ENCODE peak calls at places on chromosomes 1 and 21, in nine cellular contexts. W is cardiac muscle cell, R is breast epithelium, C is heart right ventricle, H is fibroblast of lung, Y is WERI-Rb-1, L is heart left ventricle, E is tibial nerve, B is adrenal gland. K is an unnamed sample. For H3K36me3, the result is how much of the 10 kb centered on the place peaks cover.

GRCh38 chr1:226736001-226736907 is 2.8 kb downstream of the ITPKB start:
- DNase-seq in C (peak), L (peak), Y (no peak), B (no peak), E (no peak), H (no peak), R (no peak), W (no peak), K (no peak)

GRCh38 chr1:162187676-162188075 is 118.2 kb downstream of the NOS1AP start:
- DNase-seq in B (peak), H (peak), Y (no peak), R (no peak), W (no peak), L (no peak), E (peak), C (no peak), K (no peak)

GRCh38 chr1:42420911-42421585 is 34.8 kb downstream of the ZMYND12 start:
- DNase-seq in H (peak), R (no peak), B (peak), E (no peak), Y (peak), L (peak), C (peak), W (peak), K (no peak)

GRCh38 chr1:27521336-27522147 is 31.6 kb upstream of the WASF2 start:
- DNase-seq in H (no peak), B (peak), C (no peak), E (no peak), W (no peak), R (no peak), Y (no peak), L (peak), K (no peak)

GRCh38 chr1:211420389-211420788 is 71.6 kb downstream of the RD3 start:
- DNase-seq in L (no peak), H (peak), B (no peak), C (no peak), E (no peak), Y (no peak), R (no peak), W (no peak), K (no peak)

GRCh38 chr21:26572668-26573381 is at the start of gene CYYR1:
- DNase-seq in H (peak), R (no peak), Y (no peak), W (peak), B (peak), E (no peak), L (peak), C (peak), K (no peak)

GRCh38 chr1:230643887-230644286 is 1.6 kb downstream of the COG2 start:
- DNase-seq in C (no peak), R (no peak), Y (no peak), E (no peak), W (no peak), L (no peak), H (no peak), B (no peak), K (no peak)

GRCh38 chr1:114395863-114396262 is 115.1 kb downstream of the TRIM33 start:
- DNase-seq in R (no peak), C (no peak), B (no peak), W (no peak), Y (no peak), H (no peak), L (no peak), E (no peak), K (no peak)

GRCh38 chr1:152505083-152505482 is 5.5 kb upstream of the LCE5A start:
- DNase-seq in B (no peak), E (no peak), Y (no peak), L (no peak), H (no peak), C (no peak), R (no peak), W (no peak), K (no peak)

GRCh38 chr21:31630062-31630711 is 29.3 kb upstream of the SOD1 start:
- DNase-seq in B (peak), L (no peak), Y (peak), R (peak), C (no peak), W (no peak), E (peak), H (peak), K (no peak)

GRCh38 chr1:71285529-71285928 is 204.7 kb upstream of the ZRANB2 start:
- DNase-seq in H (no peak), W (no peak), B (no peak), C (no peak), L (no peak), R (no peak), Y (no peak), E (no peak), K (no peak)

GRCh38 chr1:30248774-30249173 is 474.6 kb downstream of the MATN1 start:
- DNase-seq in B (no peak), H (no peak), Y (no peak), C (no peak), E (no peak), L (no peak), W (no peak), R (no peak), K (no peak)

DNA sequence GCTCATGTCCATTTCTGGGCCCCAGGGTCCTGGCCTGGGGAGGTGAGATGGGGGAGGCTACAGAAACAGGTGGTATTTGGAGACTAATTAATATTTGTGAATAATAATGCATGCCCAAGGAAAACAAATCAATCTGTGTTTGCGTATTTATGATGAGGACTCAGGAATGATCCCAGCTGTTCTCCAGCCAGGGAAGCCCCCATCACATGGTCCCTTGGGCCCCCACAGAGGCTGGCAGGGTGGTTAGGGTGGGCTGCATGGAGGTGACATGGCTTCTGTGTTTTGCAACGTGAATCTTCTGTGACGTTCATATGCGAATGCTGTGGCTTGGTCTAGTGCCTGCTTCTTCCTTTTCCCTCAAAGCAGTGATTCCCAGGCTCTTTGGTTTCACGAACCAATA is 10.5 kb downstream of the PTPRF start:
- DNase-seq in E (no peak), R (no peak), W (no peak), B (no peak), L (no peak), C (no peak), Y (no peak), H (no peak), K (no peak)
- H3K4me3 ChIP-seq in E (no peak), R (no peak), W (no peak), B (no peak), L (no peak), C (no peak), Y (no peak), H (no peak), K (no peak)

DNA sequence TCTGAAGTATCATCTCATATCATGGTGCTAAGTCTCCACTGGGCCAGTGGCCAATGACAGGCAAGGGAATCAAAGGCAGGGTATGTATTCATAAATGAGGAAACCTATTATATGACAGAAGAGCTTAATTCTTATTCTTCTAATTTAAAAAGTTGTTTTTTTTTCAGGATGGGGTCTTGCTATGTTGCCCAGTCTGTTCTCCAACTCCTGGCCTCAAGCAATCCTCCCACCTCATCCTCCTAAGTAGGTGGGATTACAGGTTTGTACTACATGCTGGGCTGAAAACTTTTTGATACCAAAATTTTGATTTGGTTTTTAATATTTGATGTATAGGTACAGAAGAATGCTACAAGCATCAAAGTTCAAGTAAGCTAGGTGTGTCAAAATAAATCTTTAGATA is 35.0 kb downstream of the ATP8B2 start:
- DNase-seq in C (no peak), B (no peak), E (no peak), W (no peak), R (no peak), H (no peak), Y (no peak), L (no peak), K (no peak)
- TF ChIP-seq CTCF in C (no peak), B (no peak), E (no peak), W (no peak), R (no peak), H (no peak), Y (no peak), L (no peak), K (no peak)

GRCh38 chr1:156939786-156940334 is 19.4 kb downstream of the LRRC71 start:
- DNase-seq in C (no peak), H (no peak), R (no peak), B (no peak), L (no peak), E (no peak), Y (no peak), W (no peak), K (no peak)

GRCh38 chr1:156942176-156942575 is 21.7 kb downstream of the LRRC71 start:
- DNase-seq in C (no peak), W (no peak), L (no peak), E (no peak), R (no peak), Y (no peak), H (no peak), B (no peak), K (no peak)

GRCh38 chr1:156942576-156942975 is 22.1 kb downstream of the LRRC71 start:
- DNase-seq in B (no peak), L (no peak), C (no peak), W (no peak), R (no peak), H (no peak), Y (no peak), E (no peak), K (no peak)

GRCh38 chr1:156943756-156944155 is 23.3 kb downstream of the LRRC71 start:
- DNase-seq in C (no peak), L (no peak), B (no peak), H (no peak), Y (no peak), W (no peak), E (no peak), R (no peak), K (no peak)

DNA sequence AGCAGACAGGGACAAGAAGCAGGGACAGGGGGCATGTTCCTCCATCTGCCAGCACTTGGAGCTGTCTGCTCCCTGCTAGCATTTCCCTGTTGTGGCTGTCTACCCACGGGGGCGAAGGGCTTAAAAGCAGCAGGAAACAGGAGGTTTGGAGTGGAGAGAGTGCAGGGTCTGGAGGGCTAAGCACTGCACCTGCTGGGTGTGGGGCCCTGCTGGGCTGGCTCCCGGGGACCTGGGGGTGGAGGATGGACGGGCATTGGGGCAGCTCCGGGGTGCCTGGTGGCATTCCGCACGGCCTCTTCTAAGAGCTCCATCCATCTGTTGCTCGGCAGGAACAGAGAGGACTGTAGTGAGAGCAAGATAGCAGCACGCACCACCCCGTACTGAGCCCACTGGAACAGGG is 21.2 kb downstream of the LRRC71 start:
- DNase-seq in C (no peak), E (no peak), R (no peak), B (no peak), H (no peak), W (no peak), Y (no peak), L (no peak), K (no peak)
- H3K36me3 ChIP-seq in C (half or more), E (half or more), R (under half), B (half or more), H (under half), W (under half), Y (half or more), L (half or more), K (half or more)

GRCh38 chr1:197663178-197663953 is 111.9 kb downstream of the DENND1B start:
- DNase-seq in B (no peak), E (no peak), R (no peak), L (no peak), Y (no peak), C (no peak), W (no peak), H (peak), K (no peak)

GRCh38 chr1:197660389-197660788 is 114.9 kb downstream of the DENND1B start:
- DNase-seq in C (no peak), L (no peak), R (no peak), B (no peak), Y (no peak), H (no peak), W (no peak), E (no peak), K (no peak)

GRCh38 chr1:197664391-197664790 is 110.9 kb downstream of the DENND1B start:
- DNase-seq in E (no peak), B (no peak), W (no peak), R (no peak), H (no peak), L (no peak), Y (no peak), C (no peak), K (no peak)

DNA sequence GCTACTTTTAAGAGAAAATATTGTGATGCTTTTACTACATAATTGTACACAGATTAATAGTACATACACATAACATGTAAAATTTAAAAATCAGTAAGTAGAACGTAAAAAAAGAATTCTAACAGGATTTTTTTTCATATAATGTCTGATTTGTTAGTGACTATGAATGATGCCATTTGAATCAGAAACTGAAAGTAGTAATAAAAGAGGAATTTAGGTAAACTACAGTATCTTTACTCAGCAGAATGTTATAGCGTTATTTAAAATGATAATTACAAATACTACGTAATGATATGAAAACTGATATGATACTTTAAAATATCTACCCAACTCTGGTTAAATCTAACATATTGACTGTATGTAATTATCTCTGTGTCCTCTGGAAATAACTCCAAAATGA is 116.1 kb downstream of the DENND1B start:
- DNase-seq in B (no peak), R (no peak), E (no peak), L (no peak), Y (no peak), C (no peak), H (no peak), W (no peak), K (no peak)
- H3K4me3 ChIP-seq in B (no peak), R (no peak), E (no peak), L (no peak), Y (no peak), C (no peak), H (no peak), W (no peak), K (no peak)

GRCh38 chr1:40562185-40562584 is 30.7 kb downstream of the ZNF684 start:
- DNase-seq in R (no peak), E (no peak), W (no peak), L (no peak), C (no peak), H (no peak), B (no peak), Y (no peak), K (no peak)

GRCh38 chr1:40567819-40568218 is 36.4 kb downstream of the ZNF684 start:
- DNase-seq in R (no peak), W (no peak), E (no peak), Y (no peak), B (no peak), C (no peak), H (no peak), L (no peak), K (no peak)

GRCh38 chr1:40564913-40565312 is 33.5 kb downstream of the ZNF684 start:
- DNase-seq in R (no peak), Y (no peak), H (no peak), E (no peak), W (no peak), C (no peak), L (no peak), B (no peak), K (no peak)

GRCh38 chr1:40564506-40564905 is 33.1 kb downstream of the ZNF684 start:
- DNase-seq in W (no peak), Y (no peak), L (no peak), H (no peak), E (no peak), R (no peak), C (no peak), B (no peak), K (no peak)

GRCh38 chr1:40563266-40563665 is 31.8 kb downstream of the ZNF684 start:
- DNase-seq in B (no peak), Y (no peak), L (no peak), C (no peak), E (no peak), H (no peak), R (no peak), W (no peak), K (no peak)
- TF ChIP-seq CTCF in B (no peak), Y (no peak), L (no peak), C (no peak), E (no peak), H (no peak), R (no peak), W (no peak), K (no peak)

DNA sequence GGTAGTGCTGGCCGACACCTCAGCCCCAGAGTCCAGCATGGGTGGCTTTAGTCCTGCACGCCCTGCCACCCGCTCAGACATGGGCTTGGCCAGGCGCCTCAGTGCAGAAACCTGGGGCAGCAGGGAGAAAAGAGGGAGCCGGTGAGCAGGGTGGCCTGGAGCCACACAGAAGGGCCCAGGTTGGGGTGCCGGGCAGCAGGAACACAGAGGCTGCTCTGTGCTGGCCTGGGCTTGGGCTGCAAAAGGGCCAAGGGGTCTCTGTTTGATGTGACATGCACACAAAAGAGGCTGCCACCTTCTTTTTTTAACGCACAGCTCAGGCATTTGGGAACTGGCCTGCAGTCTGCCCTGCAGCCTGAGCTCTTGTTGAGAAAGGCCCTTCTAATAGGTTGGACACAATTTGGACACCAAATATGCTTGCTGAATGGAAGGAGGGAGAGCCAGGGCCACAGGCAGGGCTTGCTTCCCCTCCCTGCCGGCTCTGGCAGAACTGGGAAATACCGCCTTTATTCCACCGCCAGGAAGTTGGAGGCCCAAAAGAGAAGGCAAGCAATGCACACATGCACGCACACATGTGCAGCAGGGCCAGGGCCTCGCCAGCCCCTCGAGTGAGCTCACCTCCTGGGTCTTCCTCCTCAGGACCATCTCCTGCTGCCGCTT is 32.3 kb downstream of the KIF21B start:
- DNase-seq in R (no peak), B (no peak), E (no peak), W (no peak), C (no peak), H (no peak), L (no peak), Y (no peak), K (no peak)
- H3K36me3 ChIP-seq in R (under half), B (under half), E (under half), W (under half), C (half or more), H (under half), L (under half), Y (half or more), K (under half)

DNA sequence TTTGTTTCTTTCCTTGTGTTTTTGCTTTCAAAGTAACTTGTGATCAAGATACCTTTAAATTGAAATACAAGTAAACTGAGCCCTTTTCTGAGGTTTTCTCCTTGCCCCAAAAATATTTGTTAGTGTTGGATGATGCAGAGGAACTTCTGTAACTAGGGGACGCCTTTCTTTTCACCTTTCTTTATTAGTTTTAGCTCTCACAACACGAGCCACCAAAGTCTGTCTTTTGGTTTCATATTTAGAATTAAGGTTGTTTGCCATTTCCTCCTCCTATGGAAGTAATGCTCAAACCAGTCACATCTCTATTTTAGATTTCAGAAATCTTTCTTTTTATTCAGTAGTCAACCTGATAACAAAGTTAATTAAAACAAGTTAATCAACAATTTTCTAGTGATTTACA is 120.8 kb downstream of the ZP4 start:
- DNase-seq in W (no peak), B (no peak), R (no peak), Y (no peak), C (no peak), H (no peak), L (no peak), E (no peak), K (no peak)
- H3K4me3 ChIP-seq in W (no peak), B (no peak), R (no peak), Y (no peak), C (no peak), H (peak), L (no peak), E (no peak), K (no peak)

K was measured in ascending aorta.